ENCODE peak calls at places on chromosomes 4 and X, in seven cellular contexts. One of them, this sample, is unnamed.

GRCh38 chr4:172927096-172927495 is 241.5 kb upstream of the GALNT7 start:
- DNase-seq in CD8-positive, alpha-beta T cell: no peak
- DNase-seq in EL: no peak
- DNase-seq in stromal cell of bone marrow: no peak
- DNase-seq in D341Med: no peak
- DNase-seq in NAMALWA: no peak
- DNase-seq in right lobe of liver: no peak
- DNase-seq in this sample: no peak

GRCh38 chr4:55183926-55184599 is 58.7 kb upstream of the KDR start:
- DNase-seq in CD8-positive, alpha-beta T cell: no peak
- DNase-seq in EL: peak; percentile 93
- DNase-seq in stromal cell of bone marrow: peak; percentile 77
- DNase-seq in D341Med: no peak
- DNase-seq in NAMALWA: no peak
- DNase-seq in right lobe of liver: no peak
- DNase-seq in this sample: no peak

GRCh38 chr4:82422616-82423015 is 7.6 kb downstream of the HNRNPDL start:
- DNase-seq in CD8-positive, alpha-beta T cell: no peak
- DNase-seq in EL: no peak
- DNase-seq in stromal cell of bone marrow: no peak
- DNase-seq in D341Med: no peak
- DNase-seq in NAMALWA: peak; percentile 55
- DNase-seq in right lobe of liver: no peak
- DNase-seq in this sample: no peak

GRCh38 chr4:5888222-5888701 is 4.6 kb downstream of the CRMP1 start:
- DNase-seq in CD8-positive, alpha-beta T cell: no peak
- DNase-seq in EL: no peak
- DNase-seq in stromal cell of bone marrow: no peak
- DNase-seq in D341Med: peak; percentile 82
- DNase-seq in NAMALWA: no peak
- DNase-seq in right lobe of liver: no peak
- DNase-seq in this sample: no peak

GRCh38 chr4:186792994-186793393 is 69.3 kb upstream of the FAT1 start:
- DNase-seq in CD8-positive, alpha-beta T cell: no peak
- DNase-seq in EL: peak; percentile 12
- DNase-seq in stromal cell of bone marrow: peak; percentile 91
- DNase-seq in D341Med: no peak
- DNase-seq in NAMALWA: no peak
- DNase-seq in right lobe of liver: no peak
- DNase-seq in this sample: peak; percentile 96

GRCh38 chr4:145333786-145334185 is 147.9 kb upstream of the SMAD1 start:
- DNase-seq in CD8-positive, alpha-beta T cell: no peak
- DNase-seq in EL: no peak
- DNase-seq in stromal cell of bone marrow: no peak
- DNase-seq in D341Med: no peak
- DNase-seq in NAMALWA: no peak
- DNase-seq in right lobe of liver: no peak
- DNase-seq in this sample: no peak

GRCh38 chrX:630007-630921 is at the start of gene SHOX:
- DNase-seq in CD8-positive, alpha-beta T cell: no peak
- DNase-seq in EL: peak; percentile 90
- DNase-seq in stromal cell of bone marrow: no peak
- DNase-seq in D341Med: no peak
- DNase-seq in NAMALWA: no peak
- DNase-seq in right lobe of liver: no peak
- DNase-seq in this sample: no peak

GRCh38 chrX:24561121-24561520 is 86.0 kb downstream of the PCYT1B start:
- DNase-seq in CD8-positive, alpha-beta T cell: no peak
- DNase-seq in EL: peak; percentile 20
- DNase-seq in stromal cell of bone marrow: no peak
- DNase-seq in D341Med: no peak
- DNase-seq in NAMALWA: peak; percentile 47
- DNase-seq in right lobe of liver: no peak
- DNase-seq in this sample: peak; percentile 2

GRCh38 chr4:6230502-6230785 is 30.1 kb upstream of the JAKMIP1 start:
- DNase-seq in CD8-positive, alpha-beta T cell: no peak
- DNase-seq in EL: no peak
- DNase-seq in stromal cell of bone marrow: no peak
- DNase-seq in D341Med: no peak
- DNase-seq in NAMALWA: no peak
- DNase-seq in right lobe of liver: peak; percentile 9
- DNase-seq in this sample: no peak

GRCh38 chr4:143185253-143186107 is 763 bp downstream of the USP38 start:
- DNase-seq in CD8-positive, alpha-beta T cell: peak; percentile 25
- DNase-seq in EL: peak; percentile 19
- DNase-seq in stromal cell of bone marrow: no peak
- DNase-seq in D341Med: no peak
- DNase-seq in NAMALWA: peak; percentile 45
- DNase-seq in right lobe of liver: peak; percentile 62
- DNase-seq in this sample: no peak

GRCh38 chr4:177512646-177513045 is 70.4 kb upstream of the AGA start:
- DNase-seq in CD8-positive, alpha-beta T cell: no peak
- DNase-seq in EL: no peak
- DNase-seq in stromal cell of bone marrow: no peak
- DNase-seq in D341Med: no peak
- DNase-seq in NAMALWA: no peak
- DNase-seq in right lobe of liver: no peak
- DNase-seq in this sample: no peak

GRCh38 chr4:41590591-41590990 is 52.6 kb downstream of the LIMCH1 start:
- DNase-seq in CD8-positive, alpha-beta T cell: no peak
- DNase-seq in EL: peak; percentile 36
- DNase-seq in stromal cell of bone marrow: no peak
- DNase-seq in D341Med: no peak
- DNase-seq in NAMALWA: no peak
- DNase-seq in right lobe of liver: no peak
- DNase-seq in this sample: no peak

GRCh38 chr4:128517096-128517738 is 229.6 kb upstream of the PGRMC2 start:
- DNase-seq in CD8-positive, alpha-beta T cell: no peak
- DNase-seq in EL: peak; percentile 59
- DNase-seq in stromal cell of bone marrow: no peak
- DNase-seq in D341Med: no peak
- DNase-seq in NAMALWA: no peak
- DNase-seq in right lobe of liver: no peak
- DNase-seq in this sample: no peak

GRCh38 chrX:140817943-140818342 is 108.4 kb downstream of the LINC00632 start:
- DNase-seq in CD8-positive, alpha-beta T cell: no peak
- DNase-seq in EL: peak; percentile 9
- DNase-seq in stromal cell of bone marrow: peak; percentile 7
- DNase-seq in D341Med: no peak
- DNase-seq in NAMALWA: peak; percentile 66
- DNase-seq in right lobe of liver: no peak
- DNase-seq in this sample: no peak

GRCh38 chr4:153472122-153473037 is 6.2 kb downstream of the TMEM131L start:
- DNase-seq in CD8-positive, alpha-beta T cell: no peak
- DNase-seq in EL: no peak
- DNase-seq in stromal cell of bone marrow: no peak
- DNase-seq in D341Med: no peak
- DNase-seq in NAMALWA: no peak
- DNase-seq in right lobe of liver: no peak
- DNase-seq in this sample: peak; percentile 93

This sample was measured in MV-4-11.